ENCODE peak calls at places on chromosomes 1 and 21, in seven cellular contexts. V, N, M, G, K, H and S are unnamed samples. For H3K9me3, the result is how much of the 10 kb centered on the place peaks cover.

GRCh38 chr1:33442141-33442540 is 11.2 kb upstream of the PHC2 start:
- DNase-seq in V (no peak), N (no peak), M (no peak), G (no peak), K (no peak), H (no peak), S (no peak)

GRCh38 chr1:184033711-184034167 is 3.8 kb downstream of the COLGALT2 start:
- DNase-seq in V (no peak), N (no peak), M (no peak), G (no peak), K (no peak), H (no peak), S (no peak)

GRCh38 chr1:36525166-36525565 is 42.5 kb upstream of the CSF3R start:
- DNase-seq in V (no peak), N (no peak), M (peak), G (no peak), K (no peak), H (no peak), S (no peak)

GRCh38 chr1:14742181-14742980 is 143.9 kb downstream of the KAZN start:
- DNase-seq in V (peak), N (no peak), M (no peak), G (no peak), K (no peak), H (peak), S (peak)

GRCh38 chr1:91768786-91769697 is 116.9 kb downstream of the TGFBR3 start:
- DNase-seq in V (no peak), N (no peak), M (no peak), G (peak), K (no peak), H (no peak), S (no peak)

GRCh38 chr1:113763651-113764050 is 4.4 kb upstream of the PHTF1 start:
- DNase-seq in V (no peak), N (peak), M (no peak), G (no peak), K (no peak), H (no peak), S (no peak)

GRCh38 chr1:211738709-211739301 is 63.4 kb upstream of the NEK2 start:
- DNase-seq in V (no peak), N (no peak), M (no peak), G (no peak), K (no peak), H (no peak), S (no peak)

GRCh38 chr1:56435434-56436337 is 143.7 kb downstream of the PLPP3 start:
- DNase-seq in V (no peak), N (no peak), M (no peak), G (no peak), K (no peak), H (peak), S (peak)

GRCh38 chr1:156712626-156713025 is 7.2 kb upstream of the CRABP2 start:
- DNase-seq in V (no peak), N (no peak), M (no peak), G (no peak), K (no peak), H (no peak), S (no peak)

GRCh38 chr1:180953791-180954721 is 41.4 kb downstream of the KIAA1614 start:
- DNase-seq in V (no peak), N (peak), M (no peak), G (no peak), K (peak), H (peak), S (no peak)

GRCh38 chr1:78143152-78143551 is 97.4 kb downstream of the GIPC2 start:
- DNase-seq in V (no peak), N (no peak), M (no peak), G (no peak), K (peak), H (no peak), S (no peak)

GRCh38 chr1:110615548-110616130 is 9.5 kb upstream of the KCNA2 start:
- DNase-seq in V (peak), N (peak), M (peak), G (peak), K (no peak), H (peak), S (peak)

GRCh38 chr1:219398815-219399396 is 214.0 kb downstream of the ZC3H11B start:
- DNase-seq in V (no peak), N (no peak), M (no peak), G (no peak), K (no peak), H (no peak), S (no peak)

GRCh38 chr1:109483658-109484518 is at the start of gene ATXN7L2:
- DNase-seq in V (peak), N (peak), M (peak), G (peak), K (peak), H (peak), S (peak)

GRCh38 chr1:153550827-153551512 is 1.9 kb upstream of the S100A3 start:
- DNase-seq in V (no peak), N (no peak), M (no peak), G (no peak), K (no peak), H (no peak), S (no peak)

GRCh38 chr1:20093940-20094391 is 24.0 kb downstream of the PLA2G5 start:
- DNase-seq in V (no peak), N (no peak), M (no peak), G (no peak), K (no peak), H (no peak), S (no peak)

GRCh38 chr21:28712396-28712795 is 280.3 kb downstream of the LTN1 start:
- DNase-seq in V (no peak), N (no peak), M (no peak), G (no peak), K (no peak), H (no peak), S (no peak)

GRCh38 chr1:119069682-119070081 is 70.8 kb downstream of the WARS2 start:
- DNase-seq in V (no peak), N (no peak), M (no peak), G (no peak), K (no peak), H (no peak), S (no peak)

GRCh38 chr1:193062698-193063463 is 3.5 kb downstream of the RO60 start:
- DNase-seq in V (no peak), N (no peak), M (no peak), G (no peak), K (no peak), H (no peak), S (no peak)

GRCh38 chr1:187920976-187921375 is 1092.2 kb downstream of the PLA2G4A start:
- DNase-seq in V (no peak), N (no peak), M (no peak), G (no peak), K (no peak), H (no peak), S (no peak)

GRCh38 chr1:50930965-50931737 is 28.9 kb downstream of the FAF1 start:
- DNase-seq in V (no peak), N (no peak), M (no peak), G (peak), K (no peak), H (no peak), S (no peak)

GRCh38 chr1:93093332-93094006 is 14.4 kb downstream of the MTF2 start:
- DNase-seq in V (no peak), N (no peak), M (no peak), G (no peak), K (no peak), H (no peak), S (no peak)

GRCh38 chr21:31744162-31744800 is 12.4 kb upstream of the SCAF4 start:
- DNase-seq in V (no peak), N (no peak), M (no peak), G (no peak), K (no peak), H (no peak), S (no peak)

GRCh38 chr1:229300099-229300757 is 29.3 kb downstream of the RAB4A start:
- DNase-seq in V (no peak), N (no peak), M (no peak), G (peak), K (no peak), H (no peak), S (no peak)

GRCh38 chr1:117696567-117696966 is 90.7 kb downstream of the TENT5C start:
- DNase-seq in V (no peak), N (no peak), M (no peak), G (no peak), K (no peak), H (no peak), S (no peak)

DNA sequence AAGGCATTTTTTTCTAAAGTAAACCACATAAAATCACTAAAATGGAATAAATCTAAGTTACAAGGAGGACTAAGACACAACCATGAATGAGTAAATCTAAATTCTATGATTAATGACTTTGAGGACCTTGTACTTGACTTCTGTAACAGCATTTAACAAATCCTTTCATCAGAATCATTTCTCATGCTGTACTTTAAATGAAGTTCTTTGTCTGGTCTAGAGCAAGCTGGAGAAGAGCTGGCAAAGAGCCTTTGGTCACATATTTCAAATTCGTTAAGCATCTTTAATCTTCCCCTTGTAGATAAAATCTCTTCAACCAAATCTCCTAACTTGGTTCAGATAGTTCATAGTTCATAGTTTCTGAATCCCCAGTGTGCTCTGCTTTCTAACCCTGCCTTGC is 405.4 kb downstream of the PTPRC start:
- DNase-seq in V (no peak), N (no peak), M (no peak), G (no peak), K (no peak), H (no peak), S (no peak)
- H3K9me3 ChIP-seq in V (under half), N (under half), M (under half), G (under half), K (under half), H (under half), S (under half)

GRCh38 chr1:182185822-182186756 is 124.6 kb upstream of the ZNF648 start:
- DNase-seq in V (peak), N (no peak), M (no peak), G (no peak), K (no peak), H (peak), S (peak)

GRCh38 chr1:182182311-182182710 is 120.8 kb upstream of the ZNF648 start:
- DNase-seq in V (no peak), N (no peak), M (no peak), G (no peak), K (no peak), H (no peak), S (no peak)

GRCh38 chr1:182183606-182184005 is 122.1 kb upstream of the ZNF648 start:
- DNase-seq in V (no peak), N (no peak), M (no peak), G (no peak), K (no peak), H (no peak), S (no peak)

GRCh38 chr1:182185147-182185546 is 123.6 kb upstream of the ZNF648 start:
- DNase-seq in V (no peak), N (no peak), M (no peak), G (no peak), K (no peak), H (no peak), S (no peak)

GRCh38 chr1:182181167-182181572 is 119.7 kb upstream of the ZNF648 start:
- DNase-seq in V (peak), N (no peak), M (no peak), G (no peak), K (no peak), H (no peak), S (no peak)
- TF ChIP-seq YY1 in V (no peak), N (no peak), M (no peak), G (no peak), K (no peak), H (no peak), S (no peak)

DNA sequence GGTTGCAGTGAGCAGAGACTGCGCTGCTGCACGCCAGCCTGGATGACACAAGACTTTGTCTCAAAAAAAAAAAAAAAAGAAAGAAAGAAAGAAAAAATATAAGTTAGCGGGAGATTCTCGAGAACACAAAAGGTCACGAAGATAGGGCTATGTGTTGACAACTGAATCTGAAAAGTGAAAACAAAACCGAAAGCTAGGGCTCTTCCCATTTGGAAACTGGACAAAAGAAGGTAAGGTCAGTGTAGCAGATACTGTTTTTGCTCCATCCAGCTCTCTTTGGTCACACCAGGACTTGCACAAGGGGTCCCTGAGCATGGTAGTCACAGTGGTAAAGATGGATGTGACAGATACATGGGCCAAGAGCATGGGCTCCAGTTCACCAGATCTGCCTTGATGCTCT is 60.4 kb upstream of the MAP10 start:
- DNase-seq in V (no peak), N (no peak), M (no peak), G (no peak), K (no peak), H (no peak), S (no peak)
- H3K9me3 ChIP-seq in V (under half), N (under half), M (under half), G (under half), K (under half), H (under half), S (under half)

DNA sequence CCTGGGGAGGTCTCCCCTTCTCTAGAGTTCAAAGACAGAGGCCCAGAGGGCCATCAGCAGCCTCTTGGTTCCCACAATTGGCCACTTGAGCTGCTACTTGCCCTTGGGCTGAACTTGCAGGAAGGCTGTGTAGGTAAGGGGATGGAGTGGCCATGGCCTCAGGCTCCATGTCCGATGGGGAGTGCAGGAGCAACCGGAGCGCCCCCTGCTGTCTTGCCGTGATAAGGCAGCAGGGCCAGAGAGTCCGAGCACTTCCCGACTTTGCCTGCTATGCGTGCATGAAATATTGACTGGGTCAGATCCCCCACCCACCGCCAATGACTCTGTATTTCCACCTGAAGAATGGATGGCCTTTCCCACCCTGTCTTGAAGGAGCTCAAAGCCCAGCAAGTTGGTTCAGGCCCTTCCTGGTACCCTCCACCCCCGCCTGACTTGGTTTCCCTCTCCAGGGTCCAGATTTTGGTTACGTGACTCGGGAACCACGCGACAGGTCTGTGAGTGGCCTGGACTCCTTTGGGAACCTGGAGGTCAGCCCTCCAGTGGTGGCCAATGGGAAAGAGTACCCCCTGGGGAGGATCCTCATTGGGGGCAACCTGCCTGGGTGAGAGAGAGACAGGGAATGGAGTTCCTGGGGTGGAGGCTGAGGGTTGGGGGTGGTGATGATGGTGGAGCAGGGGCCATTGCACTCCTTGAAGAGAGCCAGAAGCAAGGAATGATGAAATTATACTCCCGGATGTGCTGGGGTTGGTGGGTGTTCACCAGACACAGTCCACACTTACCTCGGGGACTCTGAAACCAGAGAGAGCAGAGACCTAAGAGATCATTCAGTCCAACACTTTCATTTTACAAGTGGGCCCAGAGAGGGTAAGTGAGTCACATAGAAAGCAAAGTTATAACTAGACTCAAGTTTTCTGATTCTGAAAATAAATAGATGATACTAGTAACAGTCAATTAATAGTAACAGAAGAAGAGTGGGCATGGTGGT is 25.6 kb downstream of the PADI3 start:
- DNase-seq in V (peak), N (peak), M (peak), G (peak), K (peak), H (peak), S (peak)
- TF ChIP-seq YY1 in V (peak), N (no peak), M (peak), G (peak), K (peak), H (no peak), S (no peak)

GRCh38 chr1:4396571-4396970 is 257.8 kb upstream of the AJAP1 start:
- DNase-seq in V (no peak), N (no peak), M (no peak), G (no peak), K (no peak), H (no peak), S (no peak)
- H3K9me3 ChIP-seq in V (under half), N (under half), M (under half), G (under half), K (under half), H (under half), S (under half)

DNA sequence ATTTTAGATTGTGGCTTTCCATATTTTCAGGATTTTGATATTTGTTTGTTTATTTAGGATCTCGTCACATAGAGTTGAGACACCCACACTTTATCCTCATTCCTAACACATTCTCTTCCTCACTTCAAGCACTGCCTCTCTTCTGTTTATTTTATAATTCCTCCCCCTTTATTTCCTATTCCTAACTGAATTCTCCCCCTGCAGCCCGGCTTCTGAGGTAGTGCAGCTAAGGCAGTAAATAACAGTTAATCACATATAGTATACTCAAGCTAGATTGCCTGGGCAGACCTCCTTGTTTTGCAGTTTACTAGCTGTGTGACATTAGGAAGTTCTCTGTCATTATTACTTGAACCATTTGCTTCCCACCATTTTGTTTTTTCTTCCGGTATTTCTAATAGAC is 7.7 kb upstream of the PTPN14 start:
- DNase-seq in V (no peak), N (no peak), M (no peak), G (no peak), K (no peak), H (no peak), S (no peak)
- TF ChIP-seq YY1 in V (no peak), N (no peak), M (no peak), G (no peak), K (no peak), H (no peak), S (no peak)

GRCh38 chr1:2808831-2809605 is 7.5 kb upstream of the TTC34 start:
- DNase-seq in V (no peak), N (no peak), M (no peak), G (no peak), K (no peak), H (no peak), S (no peak)
- H3K9me3 ChIP-seq in V (under half), N (under half), M (half or more), G (under half), K (under half), H (under half), S (under half)

GRCh38 chr21:37043818-37044217 is 29.1 kb downstream of the PIGP start:
- DNase-seq in V (no peak), N (no peak), M (no peak), G (no peak), K (no peak), H (no peak), S (no peak)

GRCh38 chr21:37040212-37040611 is 32.7 kb downstream of the PIGP start:
- DNase-seq in V (no peak), N (no peak), M (no peak), G (no peak), K (no peak), H (no peak), S (no peak)

GRCh38 chr21:37044643-37045042 is 28.2 kb downstream of the PIGP start:
- DNase-seq in V (no peak), N (no peak), M (no peak), G (no peak), K (no peak), H (no peak), S (no peak)

GRCh38 chr21:37039434-37040075 is 33.1 kb downstream of the RIPPLY3 start:
- DNase-seq in V (no peak), N (no peak), M (no peak), G (no peak), K (no peak), H (no peak), S (no peak)

GRCh38 chr21:37041706-37042271 is 31.1 kb downstream of the PIGP start:
- DNase-seq in V (no peak), N (no peak), M (no peak), G (no peak), K (no peak), H (no peak), S (no peak)
- TF ChIP-seq YY1 in V (no peak), N (no peak), M (no peak), G (no peak), K (no peak), H (no peak), S (no peak)

GRCh38 chr1:4485878-4486277 is 168.5 kb upstream of the AJAP1 start:
- DNase-seq in V (no peak), N (no peak), M (no peak), G (no peak), K (no peak), H (no peak), S (no peak)

GRCh38 chr1:4486408-4487120 is 167.8 kb upstream of the AJAP1 start:
- DNase-seq in V (no peak), N (no peak), M (no peak), G (no peak), K (no peak), H (no peak), S (no peak)

GRCh38 chr1:4488018-4488417 is 166.4 kb upstream of the AJAP1 start:
- DNase-seq in V (no peak), N (no peak), M (no peak), G (no peak), K (no peak), H (no peak), S (no peak)

GRCh38 chr1:4485398-4485797 is 169.0 kb upstream of the AJAP1 start:
- DNase-seq in V (no peak), N (peak), M (no peak), G (no peak), K (no peak), H (no peak), S (peak)

GRCh38 chr1:4489486-4489885 is 164.9 kb upstream of the AJAP1 start:
- DNase-seq in V (no peak), N (no peak), M (no peak), G (no peak), K (no peak), H (no peak), S (no peak)
- H3K9me3 ChIP-seq in V (under half), N (under half), M (under half), G (under half), K (under half), H (under half), S (under half)

GRCh38 chr1:8986814-8987190 is 39.4 kb downstream of the SLC2A7 start:
- DNase-seq in V (no peak), N (no peak), M (no peak), G (no peak), K (no peak), H (no peak), S (no peak)
- TF ChIP-seq YY1 in V (no peak), N (no peak), M (no peak), G (no peak), K (no peak), H (no peak), S (no peak)